ENCODE peak calls at places on chromosomes 11 and 22, in six cellular contexts. X is tibial nerve, C is fibroblast of mammary gland, W is fibroblast of the aortic adventitia, V is lung, M is WTC11. A is an unnamed sample.
A peak's percentile ranks its signal among the peaks of the same experiment; 100 is the strongest.

GRCh38 chr22:22684605-22685561 is 40.5 kb downstream of the GGTLC2 start:
- DNase-seq in X (no peak), C (peak; percentile 88), W (peak; percentile 82), V (no peak), M (peak; percentile 68), A (no peak)

GRCh38 chr11:19455731-19456130 is 215.0 kb upstream of the E2F8 start:
- DNase-seq in X (no peak), C (peak; percentile 52), W (peak; percentile 45), V (no peak), M (peak; percentile 23), A (no peak)

GRCh38 chr11:12815931-12816494 is 141.8 kb downstream of the TEAD1 start:
- DNase-seq in X (no peak), C (no peak), W (no peak), V (no peak), M (no peak), A (no peak)

GRCh38 chr22:19175602-19176174 is 2.8 kb downstream of the SLC25A1 start:
- DNase-seq in X (no peak), C (no peak), W (no peak), V (no peak), M (no peak), A (no peak)

GRCh38 chr22:22938672-22939536 is 51.3 kb downstream of the IGLL5 start:
- DNase-seq in X (no peak), C (no peak), W (no peak), V (no peak), M (no peak), A (no peak)

GRCh38 chr11:116513894-116514293 is 258.9 kb downstream of the BUD13 start:
- DNase-seq in X (no peak), C (peak; percentile 46), W (peak; percentile 43), V (no peak), M (peak; percentile 87), A (no peak)

GRCh38 chr11:116199182-116199581 is 573.6 kb downstream of the BUD13 start:
- DNase-seq in X (no peak), C (no peak), W (no peak), V (no peak), M (no peak), A (no peak)

GRCh38 chr11:537622-538430 is 499 bp downstream of the LRRC56 start:
- DNase-seq in X (no peak), C (no peak), W (no peak), V (no peak), M (no peak), A (no peak)

GRCh38 chr11:48103621-48104561 is 112.7 kb upstream of the OR4B1 start:
- DNase-seq in X (no peak), C (no peak), W (no peak), V (no peak), M (no peak), A (no peak)

GRCh38 chr22:48750282-48750681 is 1077.4 kb downstream of the BRD1 start:
- DNase-seq in X (no peak), C (no peak), W (no peak), V (peak; percentile 26), M (no peak), A (peak; percentile 81)

GRCh38 chr22:21981874-21982273 is 713 bp downstream of the TOP3B start:
- DNase-seq in X (no peak), C (no peak), W (no peak), V (no peak), M (no peak), A (no peak)

GRCh38 chr11:118068945-118069612 is 7.8 kb upstream of the TMPRSS4 start:
- DNase-seq in X (no peak), C (no peak), W (no peak), V (no peak), M (no peak), A (no peak)

GRCh38 chr22:34997921-34998320 is 68.0 kb upstream of the ISX start:
- DNase-seq in X (no peak), C (no peak), W (no peak), V (no peak), M (no peak), A (no peak)

GRCh38 chr11:105456950-105457349 is 152.9 kb upstream of the GRIA4 start:
- DNase-seq in X (no peak), C (no peak), W (no peak), V (no peak), M (peak; percentile 38), A (no peak)

GRCh38 chr22:42967933-42968332 is 47.0 kb downstream of the PACSIN2 start:
- DNase-seq in X (no peak), C (peak; percentile 69), W (no peak), V (peak; percentile 64), M (no peak), A (no peak)

GRCh38 chr22:17120281-17120680 is 879 bp downstream of the TMEM121B start:
- DNase-seq in X (no peak), C (peak; percentile 26), W (peak; percentile 22), V (no peak), M (peak; percentile 93), A (peak; percentile 88)

DNA sequence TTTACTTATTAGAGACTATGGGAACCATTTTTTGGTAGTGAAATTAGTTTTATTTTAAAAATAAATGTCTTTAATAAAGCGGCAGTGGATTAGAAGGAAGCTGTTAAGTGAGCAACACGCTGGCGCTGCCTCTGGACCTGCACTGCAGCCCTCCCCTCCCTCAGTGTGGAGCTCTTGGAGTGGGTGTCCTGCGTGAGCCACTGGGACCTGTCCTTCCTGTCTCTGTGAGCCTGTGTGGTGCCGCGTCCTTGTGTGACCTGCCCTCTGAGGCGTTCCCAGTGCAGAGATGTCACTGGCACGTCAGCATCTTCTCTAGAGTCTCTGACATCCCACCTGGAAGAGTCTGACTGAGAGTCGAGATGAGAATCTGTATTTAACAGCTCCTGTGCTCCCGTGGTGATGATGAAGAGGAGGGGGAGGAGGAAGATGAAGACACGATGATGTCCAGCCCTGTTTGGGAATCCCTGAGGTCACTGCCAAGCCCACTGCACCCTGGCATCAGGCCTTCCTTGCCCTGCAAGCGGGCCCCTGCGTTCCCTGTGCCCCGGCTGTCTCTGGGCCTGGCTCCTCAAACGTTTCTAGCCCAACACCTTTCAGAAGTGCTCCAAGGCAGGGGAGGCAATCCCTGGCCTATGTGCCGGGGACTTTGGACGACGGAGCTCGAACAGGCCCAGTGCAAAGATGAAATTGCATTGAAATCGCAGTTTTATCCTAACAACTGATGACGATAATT is 271.8 kb downstream of the TBC1D22A start:
- DNase-seq in X (no peak), C (no peak), W (no peak), V (no peak), M (no peak), A (no peak)
- TF ChIP-seq CTCF in X (no peak), C (no peak), W (no peak), V (no peak), M (no peak), A (no peak)

GRCh38 chr11:101620026-101620425 is 36.2 kb upstream of the TRPC6 start:
- DNase-seq in X (no peak), C (no peak), W (no peak), V (no peak), M (no peak), A (no peak)
- TF ChIP-seq CTCF in X (no peak), C (no peak), W (no peak), V (no peak), M (no peak), A (no peak)

GRCh38 chr11:120228794-120229384 is 11.1 kb upstream of the POU2F3 start:
- DNase-seq in X (no peak), C (no peak), W (no peak), V (no peak), M (no peak), A (no peak)
- TF ChIP-seq CTCF in X (no peak), C (peak; percentile 13), W (peak; percentile 10), V (no peak), M (no peak), A (no peak)

GRCh38 chr22:37020192-37020479 is 594 bp downstream of the MPST start:
- DNase-seq in X (no peak), C (peak; percentile 63), W (peak; percentile 60), V (no peak), M (no peak), A (no peak)

GRCh38 chr22:37018086-37018814 is 997 bp downstream of the TST start:
- DNase-seq in X (no peak), C (no peak), W (no peak), V (no peak), M (no peak), A (no peak)

GRCh38 chr22:37021041-37021440 is 1.5 kb downstream of the MPST start:
- DNase-seq in X (no peak), C (no peak), W (no peak), V (no peak), M (no peak), A (no peak)

GRCh38 chr22:37018815-37019308 is 385 bp downstream of the TST start:
- DNase-seq in X (peak; percentile 54), C (peak; percentile 41), W (peak; percentile 53), V (peak; percentile 57), M (peak; percentile 72), A (no peak)

DNA sequence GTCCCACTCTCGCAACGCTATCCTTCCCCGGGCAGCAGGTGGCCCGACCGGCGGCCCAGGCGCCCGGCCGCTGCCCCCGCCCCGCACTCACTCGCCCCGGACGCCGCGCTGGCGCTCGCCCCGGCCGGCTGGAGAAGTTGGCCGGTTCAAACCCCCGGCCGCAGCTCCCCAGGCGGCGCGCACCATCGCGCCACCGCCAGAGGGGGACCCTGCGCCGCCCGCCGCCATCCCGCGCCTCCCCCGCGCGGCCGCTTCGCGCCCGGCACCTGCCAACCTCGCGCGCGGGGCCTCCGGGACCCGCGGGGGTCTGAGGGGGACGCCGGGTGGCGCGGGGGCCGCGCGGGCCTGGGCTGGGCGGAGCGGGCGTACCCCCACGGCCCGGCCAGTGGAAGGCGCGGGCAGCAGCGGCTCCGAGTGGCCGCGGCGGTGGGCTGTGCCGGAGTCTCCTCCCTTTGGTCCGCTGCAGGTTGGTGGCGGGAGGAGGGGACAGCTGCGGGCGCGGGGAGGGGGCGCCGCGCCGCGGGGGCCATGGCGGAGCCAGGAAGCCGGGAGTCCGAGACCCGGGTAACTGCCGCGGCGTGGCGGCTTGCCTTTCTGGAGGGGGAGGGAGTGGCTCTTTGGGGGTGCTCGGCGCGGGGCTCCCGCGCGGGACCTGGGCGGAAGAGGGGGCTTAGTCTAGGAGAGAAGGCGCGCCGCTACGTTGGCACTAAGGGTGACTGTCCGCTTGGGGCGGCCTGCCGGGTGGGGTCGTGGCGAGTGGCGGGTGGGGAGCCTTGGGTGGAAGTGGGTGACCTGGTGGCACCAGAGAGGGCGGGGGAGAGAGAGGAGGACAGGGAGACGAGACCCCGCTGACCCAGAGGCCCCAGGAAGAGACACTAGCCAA is at the start of the genes MPST and TST:
- DNase-seq in X (peak; percentile 67), C (peak; percentile 43), W (peak; percentile 55), V (peak; percentile 81), M (peak; percentile 65), A (peak; percentile 91)
- TF ChIP-seq CTCF in X (peak; percentile 95), C (no peak), W (no peak), V (no peak), M (no peak), A (no peak)